ENCODE peak calls at places on chromosomes 7 and 10, in eight cellular contexts. E is NCI-H748 treated with DMSO at 0.1 percent for 48 hours; C is stimulated activated CD4-positive, alpha-beta T cell treated with anti-CD3 and anti-CD28 coated beads, Interleukin-2, amount 100 ng/mL, for 48 hours; O is astrocyte of the spinal cord; H is Caco-2; T is tibial nerve; L is H1; N is NCI-H1092. Q is an unnamed sample.

GRCh38 chr10:75544381-75544780 is 113.0 kb downstream of the LRMDA start:
- DNase-seq in E (no peak), C (no peak), O (no peak), H (no peak), T (no peak), L (no peak), N (no peak), Q (no peak)

GRCh38 chr10:126525326-126525725 is 137.0 kb upstream of the ADAM12 start:
- DNase-seq in E (no peak), C (no peak), O (no peak), H (no peak), T (no peak), L (no peak), N (no peak), Q (no peak)

GRCh38 chr7:28800150-28800549 is 158.0 kb downstream of the TRIL start:
- DNase-seq in E (no peak), C (no peak), O (no peak), H (no peak), T (peak), L (no peak), N (no peak), Q (no peak)

GRCh38 chr7:77351539-77352004 is 64.6 kb downstream of the GSAP start:
- DNase-seq in E (no peak), C (peak), O (no peak), H (no peak), T (no peak), L (no peak), N (no peak), Q (no peak)

GRCh38 chr10:14707441-14707840 is 67.3 kb downstream of the FAM107B start:
- DNase-seq in E (no peak), C (no peak), O (no peak), H (no peak), T (no peak), L (no peak), N (no peak), Q (no peak)

GRCh38 chr7:115292381-115292780 is 370.5 kb downstream of the MDFIC start:
- DNase-seq in E (no peak), C (no peak), O (no peak), H (no peak), T (no peak), L (no peak), N (no peak), Q (no peak)

GRCh38 chr10:49750546-49750945 is 11.6 kb downstream of the OGDHL start:
- DNase-seq in E (no peak), C (no peak), O (no peak), H (no peak), T (no peak), L (no peak), N (no peak), Q (no peak)

GRCh38 chr10:28479927-28480326 is 53.0 kb upstream of the WAC start:
- DNase-seq in E (no peak), C (no peak), O (no peak), H (no peak), T (no peak), L (no peak), N (no peak), Q (no peak)

GRCh38 chr10:129662386-129662785 is 195.3 kb downstream of the MGMT start:
- DNase-seq in E (no peak), C (no peak), O (no peak), H (no peak), T (no peak), L (no peak), N (no peak), Q (no peak)

GRCh38 chr7:20140278-20141058 is 76.7 kb downstream of the MACC1 start:
- DNase-seq in E (peak), C (no peak), O (no peak), H (no peak), T (no peak), L (no peak), N (no peak), Q (no peak)

GRCh38 chr10:69802424-69803161 is 887 bp downstream of the COL13A1 start:
- DNase-seq in E (peak), C (no peak), O (peak), H (no peak), T (no peak), L (no peak), N (no peak), Q (no peak)

GRCh38 chr7:97731736-97732370 is at the start of gene TAC1:
- DNase-seq in E (no peak), C (no peak), O (no peak), H (no peak), T (peak), L (no peak), N (no peak), Q (no peak)

GRCh38 chr7:3234051-3234450 is 67.0 kb upstream of the SDK1 start:
- DNase-seq in E (no peak), C (no peak), O (no peak), H (no peak), T (no peak), L (no peak), N (no peak), Q (no peak)

GRCh38 chr7:32569388-32570289 is 74.3 kb downstream of the AVL9 start:
- DNase-seq in E (no peak), C (no peak), O (no peak), H (no peak), T (no peak), L (no peak), N (no peak), Q (no peak)

GRCh38 chr10:26157734-26158133 is 58.8 kb upstream of the GAD2 start:
- DNase-seq in E (no peak), C (no peak), O (no peak), H (no peak), T (no peak), L (no peak), N (no peak), Q (no peak)

GRCh38 chr7:74412603-74413002 is 41.1 kb upstream of the GTF2IRD1 start:
- DNase-seq in E (no peak), C (no peak), O (no peak), H (no peak), T (no peak), L (no peak), N (no peak), Q (no peak)

GRCh38 chr10:71239946-71240795 is 27.8 kb downstream of the UNC5B start:
- DNase-seq in E (no peak), C (no peak), O (no peak), H (no peak), T (no peak), L (no peak), N (no peak), Q (no peak)

GRCh38 chr10:11560076-11560709 is 51.3 kb downstream of the USP6NL start:
- DNase-seq in E (no peak), C (no peak), O (no peak), H (no peak), T (no peak), L (no peak), N (no peak), Q (no peak)

GRCh38 chr10:59271160-59271559 is 91.2 kb downstream of the FAM13C start:
- DNase-seq in E (no peak), C (no peak), O (no peak), H (no peak), T (no peak), L (no peak), N (no peak), Q (no peak)

GRCh38 chr10:79180619-79181221 is 112.0 kb downstream of the ZMIZ1 start:
- DNase-seq in E (no peak), C (no peak), O (no peak), H (no peak), T (no peak), L (no peak), N (no peak), Q (no peak)

GRCh38 chr7:8263048-8263447 is 1.1 kb upstream of the ICA1 start:
- DNase-seq in E (peak), C (no peak), O (no peak), H (no peak), T (no peak), L (no peak), N (no peak), Q (peak)

GRCh38 chr10:130028465-130028819 is 64.4 kb upstream of the EBF3 start:
- DNase-seq in E (no peak), C (no peak), O (no peak), H (peak), T (no peak), L (no peak), N (no peak), Q (no peak)

GRCh38 chr10:21675157-21675796 is 141.2 kb downstream of the MLLT10 start:
- DNase-seq in E (no peak), C (peak), O (peak), H (peak), T (peak), L (no peak), N (no peak), Q (no peak)

GRCh38 chr10:78657622-78658165 is 411.1 kb upstream of the ZMIZ1 start:
- DNase-seq in E (peak), C (peak), O (peak), H (peak), T (peak), L (peak), N (peak), Q (peak)

GRCh38 chr7:157638563-157638962 is 301.8 kb downstream of the DNAJB6 start:
- DNase-seq in E (no peak), C (no peak), O (no peak), H (no peak), T (no peak), L (no peak), N (no peak), Q (no peak)

GRCh38 chr7:17696422-17696821 is 243.9 kb downstream of the SNX13 start:
- DNase-seq in E (no peak), C (no peak), O (peak), H (peak), T (peak), L (no peak), N (no peak), Q (peak)

GRCh38 chr10:44353128-44353390 is 31.8 kb downstream of the CXCL12 start:
- DNase-seq in E (no peak), C (no peak), O (no peak), H (no peak), T (no peak), L (no peak), N (no peak), Q (no peak)

GRCh38 chr10:116621476-116621875 is 723 bp downstream of the PNLIPRP2 start:
- DNase-seq in E (no peak), C (no peak), O (no peak), H (no peak), T (no peak), L (no peak), N (no peak), Q (no peak)

GRCh38 chr10:102581401-102581800 is 62.9 kb upstream of the TRIM8 start:
- DNase-seq in E (no peak), C (no peak), O (no peak), H (no peak), T (no peak), L (no peak), N (no peak), Q (no peak)

GRCh38 chr7:47485640-47486435 is 96.1 kb downstream of the TNS3 start:
- DNase-seq in E (no peak), C (no peak), O (no peak), H (peak), T (no peak), L (no peak), N (no peak), Q (peak)

GRCh38 chr7:135249901-135250300 is 16.3 kb downstream of the STRA8 start:
- DNase-seq in E (no peak), C (no peak), O (no peak), H (no peak), T (no peak), L (no peak), N (no peak), Q (no peak)

GRCh38 chr10:102752934-102753664 is 9.4 kb downstream of the WBP1L start:
- DNase-seq in E (no peak), C (no peak), O (peak), H (no peak), T (no peak), L (no peak), N (no peak), Q (no peak)

GRCh38 chr7:151900591-151901312 is 23.8 kb upstream of the PRKAG2 start:
- DNase-seq in E (no peak), C (no peak), O (no peak), H (peak), T (no peak), L (no peak), N (no peak), Q (no peak)

GRCh38 chr7:74084722-74085578 is 1.3 kb downstream of the LIMK1 start:
- DNase-seq in E (no peak), C (no peak), O (no peak), H (no peak), T (no peak), L (no peak), N (no peak), Q (no peak)

GRCh38 chr7:94907420-94908203 is at the start of gene PPP1R9A:
- DNase-seq in E (peak), C (no peak), O (peak), H (peak), T (no peak), L (peak), N (peak), Q (peak)

GRCh38 chr10:61804414-61804813 is 97.1 kb upstream of the ARID5B start:
- DNase-seq in E (no peak), C (no peak), O (no peak), H (no peak), T (no peak), L (no peak), N (no peak), Q (no peak)

GRCh38 chr7:47782792-47783191 is 165.5 kb downstream of the PKD1L1 start:
- DNase-seq in E (no peak), C (no peak), O (no peak), H (no peak), T (no peak), L (no peak), N (no peak), Q (no peak)

GRCh38 chr10:77156406-77156879 is 481.2 kb downstream of the KCNMA1 start:
- DNase-seq in E (no peak), C (no peak), O (peak), H (no peak), T (no peak), L (no peak), N (no peak), Q (no peak)

GRCh38 chr10:88657901-88658300 is 6.3 kb upstream of the LIPF start:
- DNase-seq in E (no peak), C (no peak), O (peak), H (no peak), T (no peak), L (no peak), N (no peak), Q (no peak)

GRCh38 chr10:119250641-119251314 is 43.4 kb downstream of the GRK5 start:
- DNase-seq in E (no peak), C (no peak), O (peak), H (no peak), T (no peak), L (no peak), N (no peak), Q (no peak)

Q was measured in SHP77 treated with DMSO at 0.1 percent for 48 hours.